ENCODE peak calls at places on chromosomes 3 and 15, in four cellular contexts. One of them, this sample, is unnamed.
A peak's percentile ranks its signal among the peaks of the same experiment; 100 is the strongest.

GRCh38 chr15:76185716-76186115 is 125.6 kb downstream of the ETFA start:
- DNase-seq in HCT116: peak; percentile 77
- DNase-seq in stomach: peak; percentile 49
- DNase-seq in tibial artery: no peak
- DNase-seq in this sample: peak; percentile 68

GRCh38 chr3:184914628-184915027 is 102.7 kb downstream of the VPS8 start:
- DNase-seq in HCT116: no peak
- DNase-seq in stomach: no peak
- DNase-seq in tibial artery: no peak
- DNase-seq in this sample: peak; percentile 47

GRCh38 chr15:52879145-52879544 is 89.0 kb upstream of the ONECUT1 start:
- DNase-seq in HCT116: no peak
- DNase-seq in stomach: no peak
- DNase-seq in tibial artery: no peak
- DNase-seq in this sample: no peak

GRCh38 chr15:67383903-67384302 is 129.3 kb downstream of the IQCH start:
- DNase-seq in HCT116: no peak
- DNase-seq in stomach: no peak
- DNase-seq in tibial artery: no peak
- DNase-seq in this sample: no peak

GRCh38 chr3:136818191-136818850 is 605 bp upstream of the SLC35G2 start:
- DNase-seq in HCT116: peak; percentile 67
- DNase-seq in stomach: peak; percentile 26
- DNase-seq in tibial artery: peak; percentile 66
- DNase-seq in this sample: peak; percentile 83

GRCh38 chr3:185764168-185764988 is 60.5 kb downstream of the IGF2BP2 start:
- DNase-seq in HCT116: no peak
- DNase-seq in stomach: no peak
- DNase-seq in tibial artery: no peak
- DNase-seq in this sample: peak; percentile 47

GRCh38 chr3:51445544-51446280 is 54.1 kb downstream of the DCAF1 start:
- DNase-seq in HCT116: no peak
- DNase-seq in stomach: no peak
- DNase-seq in tibial artery: no peak
- DNase-seq in this sample: no peak

GRCh38 chr3:126261037-126261436 is 80.7 kb upstream of the ALDH1L1 start:
- DNase-seq in HCT116: no peak
- DNase-seq in stomach: peak; percentile 53
- DNase-seq in tibial artery: peak; percentile 94
- DNase-seq in this sample: no peak

GRCh38 chr3:44477312-44478030 is at the start of gene ZNF445:
- DNase-seq in HCT116: peak; percentile 48
- DNase-seq in stomach: peak; percentile 84
- DNase-seq in tibial artery: peak; percentile 86
- DNase-seq in this sample: peak; percentile 58

GRCh38 chr3:172153335-172153861 is 114.0 kb downstream of the FNDC3B start:
- DNase-seq in HCT116: peak; percentile 93
- DNase-seq in stomach: peak; percentile 92
- DNase-seq in tibial artery: peak; percentile 97
- DNase-seq in this sample: peak; percentile 100

GRCh38 chr15:97993310-97993738 is 32.8 kb downstream of the ARRDC4 start:
- DNase-seq in HCT116: no peak
- DNase-seq in stomach: no peak
- DNase-seq in tibial artery: no peak
- DNase-seq in this sample: no peak

GRCh38 chr3:4736284-4736861 is 242.9 kb upstream of the BHLHE40 start:
- DNase-seq in HCT116: peak; percentile 44
- DNase-seq in stomach: peak; percentile 78
- DNase-seq in tibial artery: no peak
- DNase-seq in this sample: no peak

GRCh38 chr3:45742432-45743089 is 53.4 kb downstream of the SACM1L start:
- DNase-seq in HCT116: no peak
- DNase-seq in stomach: no peak
- DNase-seq in tibial artery: no peak
- DNase-seq in this sample: no peak

GRCh38 chr3:141302364-141303141 is 65.8 kb upstream of the ZBTB38 start:
- DNase-seq in HCT116: no peak
- DNase-seq in stomach: no peak
- DNase-seq in tibial artery: peak; percentile 70
- DNase-seq in this sample: peak; percentile 55

GRCh38 chr15:90482124-90483011 is 47.4 kb upstream of the CRTC3 start:
- DNase-seq in HCT116: peak; percentile 34
- DNase-seq in stomach: peak; percentile 53
- DNase-seq in tibial artery: no peak
- DNase-seq in this sample: peak; percentile 44

GRCh38 chr3:14436954-14437281 is 34.5 kb downstream of the SLC6A6 start:
- DNase-seq in HCT116: no peak
- DNase-seq in stomach: no peak
- DNase-seq in tibial artery: no peak
- DNase-seq in this sample: no peak

GRCh38 chr3:169811606-169812123 is 1.0 kb upstream of the LRRIQ4 start:
- DNase-seq in HCT116: no peak
- DNase-seq in stomach: no peak
- DNase-seq in tibial artery: no peak
- DNase-seq in this sample: peak; percentile 71

GRCh38 chr15:43998607-43999006 is 171.8 kb downstream of the WDR76 start:
- DNase-seq in HCT116: no peak
- DNase-seq in stomach: no peak
- DNase-seq in tibial artery: no peak
- DNase-seq in this sample: peak; percentile 61

GRCh38 chr3:59654120-59654952 is 604.5 kb upstream of the CFAP20DC start:
- DNase-seq in HCT116: no peak
- DNase-seq in stomach: no peak
- DNase-seq in tibial artery: no peak
- DNase-seq in this sample: no peak

GRCh38 chr3:180250172-180250571 is 213.4 kb upstream of the PEX5L start:
- DNase-seq in HCT116: no peak
- DNase-seq in stomach: no peak
- DNase-seq in tibial artery: no peak
- DNase-seq in this sample: no peak

GRCh38 chr3:171142985-171143384 is 116.5 kb upstream of the SLC2A2 start:
- DNase-seq in HCT116: no peak
- DNase-seq in stomach: peak; percentile 68
- DNase-seq in tibial artery: no peak
- DNase-seq in this sample: peak; percentile 59

GRCh38 chr3:128698211-128699011 is 27.6 kb upstream of the RAB7A start:
- DNase-seq in HCT116: no peak
- DNase-seq in stomach: peak; percentile 51
- DNase-seq in tibial artery: peak; percentile 70
- DNase-seq in this sample: no peak

GRCh38 chr15:77528968-77529319 is 103.8 kb downstream of the LINGO1 start:
- DNase-seq in HCT116: no peak
- DNase-seq in stomach: no peak
- DNase-seq in tibial artery: peak; percentile 55
- DNase-seq in this sample: no peak

GRCh38 chr15:23546158-23546557 is 19.3 kb upstream of the MKRN3 start:
- DNase-seq in HCT116: no peak
- DNase-seq in stomach: no peak
- DNase-seq in tibial artery: no peak
- DNase-seq in this sample: no peak

GRCh38 chr15:57607570-57608000 is 15.9 kb downstream of the MYZAP start:
- DNase-seq in HCT116: peak; percentile 91
- DNase-seq in stomach: peak; percentile 73
- DNase-seq in tibial artery: no peak
- DNase-seq in this sample: peak; percentile 48

GRCh38 chr3:161796312-161796711 is 299.7 kb downstream of the OTOL1 start:
- DNase-seq in HCT116: no peak
- DNase-seq in stomach: no peak
- DNase-seq in tibial artery: no peak
- DNase-seq in this sample: peak; percentile 3

GRCh38 chr15:36527512-36528162 is 51.8 kb upstream of the CDIN1 start:
- DNase-seq in HCT116: no peak
- DNase-seq in stomach: no peak
- DNase-seq in tibial artery: no peak
- DNase-seq in this sample: no peak

GRCh38 chr3:41794748-41795589 is 166.9 kb downstream of the ULK4 start:
- DNase-seq in HCT116: no peak
- DNase-seq in stomach: no peak
- DNase-seq in tibial artery: no peak
- DNase-seq in this sample: no peak

GRCh38 chr3:167901087-167901486 is 165.6 kb downstream of the SERPINI1 start:
- DNase-seq in HCT116: no peak
- DNase-seq in stomach: no peak
- DNase-seq in tibial artery: no peak
- DNase-seq in this sample: no peak

GRCh38 chr3:45003406-45003805 is 22.7 kb upstream of the CLEC3B start:
- DNase-seq in HCT116: no peak
- DNase-seq in stomach: no peak
- DNase-seq in tibial artery: no peak
- DNase-seq in this sample: no peak

GRCh38 chr3:69204315-69204957 is 82.0 kb upstream of the LMOD3 start:
- DNase-seq in HCT116: no peak
- DNase-seq in stomach: no peak
- DNase-seq in tibial artery: no peak
- DNase-seq in this sample: no peak

GRCh38 chr15:98592136-98592535 is 56.2 kb upstream of the IGF1R start:
- DNase-seq in HCT116: no peak
- DNase-seq in stomach: peak; percentile 10
- DNase-seq in tibial artery: no peak
- DNase-seq in this sample: no peak

GRCh38 chr3:107370902-107371301 is 6.3 kb upstream of the CCDC54 start:
- DNase-seq in HCT116: no peak
- DNase-seq in stomach: no peak
- DNase-seq in tibial artery: no peak
- DNase-seq in this sample: no peak

GRCh38 chr3:30454636-30455035 is 151.8 kb upstream of the TGFBR2 start:
- DNase-seq in HCT116: no peak
- DNase-seq in stomach: no peak
- DNase-seq in tibial artery: no peak
- DNase-seq in this sample: no peak

GRCh38 chr15:100671858-100672543 is 69.6 kb downstream of the ASB7 start:
- DNase-seq in HCT116: peak; percentile 37
- DNase-seq in stomach: no peak
- DNase-seq in tibial artery: peak; percentile 48
- DNase-seq in this sample: peak; percentile 33
- H3K4me3 ChIP-seq in HCT116: no peak overlapping the region
- H3K4me3 ChIP-seq in stomach: no peak overlapping the region
- H3K4me3 ChIP-seq in tibial artery: no peak overlapping the region
- H3K4me3 ChIP-seq in this sample: peak overlapping the region; percentile 17

DNA sequence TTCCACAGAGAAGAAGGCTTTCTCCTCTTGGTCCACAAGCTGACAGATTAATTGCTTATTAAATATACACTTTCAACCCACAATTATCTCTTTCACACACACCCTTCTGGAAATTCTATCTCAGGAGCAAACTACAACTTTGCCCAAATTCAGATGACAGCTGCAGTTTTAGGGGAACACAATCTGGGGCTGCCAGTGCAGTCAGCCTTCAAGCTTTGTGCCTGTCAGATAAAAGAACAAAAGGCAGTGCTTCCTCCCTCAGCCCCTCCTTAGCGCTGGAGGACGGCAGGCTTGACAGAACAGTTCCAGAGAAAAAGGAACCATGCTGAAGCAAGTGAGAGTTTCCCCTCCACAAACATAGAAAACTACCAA is 99.6 kb downstream of the TMCC1 start:
- DNase-seq in HCT116: no peak
- DNase-seq in stomach: no peak
- DNase-seq in tibial artery: no peak
- DNase-seq in this sample: no peak
- H3K4me3 ChIP-seq in HCT116: peak overlapping the region; percentile 60
- H3K4me3 ChIP-seq in stomach: no peak overlapping the region
- H3K4me3 ChIP-seq in tibial artery: no peak overlapping the region
- H3K4me3 ChIP-seq in this sample: no peak overlapping the region

GRCh38 chr15:31456329-31457060 is 129.9 kb downstream of the KLF13 start:
- DNase-seq in HCT116: no peak
- DNase-seq in stomach: no peak
- DNase-seq in tibial artery: no peak
- DNase-seq in this sample: no peak

GRCh38 chr15:31457631-31458526 is 131.2 kb downstream of the KLF13 start:
- DNase-seq in HCT116: no peak
- DNase-seq in stomach: peak; percentile 23
- DNase-seq in tibial artery: peak; percentile 84
- DNase-seq in this sample: peak; percentile 85

GRCh38 chr15:31455499-31455898 is 128.9 kb downstream of the KLF13 start:
- DNase-seq in HCT116: no peak
- DNase-seq in stomach: no peak
- DNase-seq in tibial artery: no peak
- DNase-seq in this sample: no peak

GRCh38 chr15:31458591-31458990 is 132.0 kb downstream of the KLF13 start:
- DNase-seq in HCT116: no peak
- DNase-seq in stomach: peak; percentile 1
- DNase-seq in tibial artery: peak; percentile 24
- DNase-seq in this sample: no peak

DNA sequence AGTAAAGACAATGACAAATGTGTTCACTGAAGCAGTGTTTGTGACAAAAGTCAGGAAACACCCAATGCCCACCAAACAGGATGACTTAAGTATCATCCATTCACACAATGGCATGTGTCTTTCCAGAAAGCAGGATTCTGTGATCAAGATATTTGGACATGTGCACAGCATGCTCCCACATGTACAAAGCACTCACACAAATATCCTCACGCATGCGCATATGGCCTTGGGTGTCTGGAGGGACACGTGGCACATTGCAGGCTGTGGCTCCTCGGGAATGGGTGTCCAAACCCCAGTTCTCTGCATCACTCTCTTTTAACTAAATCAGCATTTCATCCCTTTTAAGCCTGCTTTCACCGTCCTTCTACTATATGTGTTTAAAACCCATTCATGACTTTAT is 130.5 kb downstream of the KLF13 start:
- DNase-seq in HCT116: no peak
- DNase-seq in stomach: no peak
- DNase-seq in tibial artery: no peak
- DNase-seq in this sample: peak; percentile 57
- H3K4me3 ChIP-seq in HCT116: no peak overlapping the region
- H3K4me3 ChIP-seq in stomach: no peak overlapping the region
- H3K4me3 ChIP-seq in tibial artery: no peak overlapping the region
- H3K4me3 ChIP-seq in this sample: no peak overlapping the region

GRCh38 chr3:183131735-183132134 is 30.8 kb downstream of the LAMP3 start:
- DNase-seq in HCT116: no peak
- DNase-seq in stomach: no peak
- DNase-seq in tibial artery: no peak
- DNase-seq in this sample: peak; percentile 69
- H3K4me3 ChIP-seq in HCT116: no peak overlapping the region
- H3K4me3 ChIP-seq in stomach: no peak overlapping the region
- H3K4me3 ChIP-seq in tibial artery: no peak overlapping the region
- H3K4me3 ChIP-seq in this sample: no peak overlapping the region